ENCODE peak calls at places on chromosome 17, in six cellular contexts. One of them, this sample, is unnamed.

GRCh38 chr17:17524091-17524490 is 27.9 kb upstream of the RASD1 start:
- DNase-seq in cardiac fibroblast: no peak
- DNase-seq in lung: no peak
- DNase-seq in NB4: no peak
- DNase-seq in body of pancreas: no peak
- DNase-seq in OCI-LY7: no peak
- DNase-seq in this sample: no peak

GRCh38 chr17:33049781-33050414 is 58.3 kb downstream of the SPACA3 start:
- DNase-seq in body of pancreas: peak; percentile 69
- DNase-seq in cardiac fibroblast: peak; percentile 58
- DNase-seq in OCI-LY7: peak; percentile 17
- DNase-seq in lung: no peak
- DNase-seq in NB4: peak; percentile 46
- DNase-seq in this sample: no peak

GRCh38 chr17:79936661-79937434 is 97.6 kb upstream of the CBX4 start:
- DNase-seq in body of pancreas: no peak
- DNase-seq in NB4: peak; percentile 84
- DNase-seq in lung: no peak
- DNase-seq in OCI-LY7: peak; percentile 52
- DNase-seq in cardiac fibroblast: no peak
- DNase-seq in this sample: no peak

GRCh38 chr17:12098568-12098967 is 77.9 kb downstream of the MAP2K4 start:
- DNase-seq in body of pancreas: no peak
- DNase-seq in cardiac fibroblast: no peak
- DNase-seq in OCI-LY7: peak; percentile 22
- DNase-seq in NB4: no peak
- DNase-seq in lung: no peak
- DNase-seq in this sample: no peak

GRCh38 chr17:65345261-65346060 is 208.3 kb downstream of the RGS9 start:
- DNase-seq in OCI-LY7: no peak
- DNase-seq in lung: no peak
- DNase-seq in NB4: peak; percentile 5
- DNase-seq in cardiac fibroblast: no peak
- DNase-seq in body of pancreas: no peak
- DNase-seq in this sample: no peak

GRCh38 chr17:29570521-29570920 is 2.0 kb downstream of the TP53I13 start:
- DNase-seq in OCI-LY7: no peak
- DNase-seq in cardiac fibroblast: no peak
- DNase-seq in NB4: no peak
- DNase-seq in body of pancreas: no peak
- DNase-seq in lung: no peak
- DNase-seq in this sample: no peak

GRCh38 chr17:74877592-74878543 is 5.1 kb upstream of the FDXR start:
- DNase-seq in lung: no peak
- DNase-seq in cardiac fibroblast: peak; percentile 55
- DNase-seq in NB4: no peak
- DNase-seq in OCI-LY7: no peak
- DNase-seq in body of pancreas: peak; percentile 52
- DNase-seq in this sample: no peak

GRCh38 chr17:42472709-42473521 is 14.2 kb downstream of the ATP6V0A1 start:
- DNase-seq in lung: peak; percentile 39
- DNase-seq in cardiac fibroblast: peak; percentile 43
- DNase-seq in NB4: no peak
- DNase-seq in OCI-LY7: no peak
- DNase-seq in body of pancreas: no peak
- DNase-seq in this sample: no peak

GRCh38 chr17:9878791-9879525 is 26.1 kb downstream of the RCVRN start:
- DNase-seq in body of pancreas: no peak
- DNase-seq in lung: no peak
- DNase-seq in cardiac fibroblast: no peak
- DNase-seq in NB4: peak; percentile 71
- DNase-seq in OCI-LY7: no peak
- DNase-seq in this sample: no peak

GRCh38 chr17:42670199-42670924 is 6.4 kb downstream of the PLEKHH3 start:
- DNase-seq in body of pancreas: no peak
- DNase-seq in lung: no peak
- DNase-seq in OCI-LY7: no peak
- DNase-seq in NB4: no peak
- DNase-seq in cardiac fibroblast: no peak
- DNase-seq in this sample: no peak

GRCh38 chr17:32348483-32348800 is 1.5 kb upstream of the ZNF207 start:
- DNase-seq in lung: no peak
- DNase-seq in cardiac fibroblast: no peak
- DNase-seq in NB4: no peak
- DNase-seq in OCI-LY7: no peak
- DNase-seq in body of pancreas: no peak
- DNase-seq in this sample: no peak

GRCh38 chr17:33469911-33470310 is 176.8 kb upstream of the ASIC2 start:
- DNase-seq in OCI-LY7: no peak
- DNase-seq in body of pancreas: no peak
- DNase-seq in cardiac fibroblast: peak; percentile 56
- DNase-seq in NB4: peak; percentile 6
- DNase-seq in lung: no peak
- DNase-seq in this sample: no peak

GRCh38 chr17:15900871-15901270 is 44.1 kb upstream of the ADORA2B start:
- DNase-seq in NB4: no peak
- DNase-seq in lung: no peak
- DNase-seq in cardiac fibroblast: no peak
- DNase-seq in body of pancreas: no peak
- DNase-seq in OCI-LY7: peak; percentile 14
- DNase-seq in this sample: no peak

GRCh38 chr17:44384823-44385286 is 4.6 kb downstream of the ITGA2B start:
- DNase-seq in body of pancreas: no peak
- DNase-seq in OCI-LY7: no peak
- DNase-seq in NB4: no peak
- DNase-seq in lung: no peak
- DNase-seq in cardiac fibroblast: no peak
- DNase-seq in this sample: no peak

GRCh38 chr17:66002807-66003206 is 189.1 kb downstream of the CEP112 start:
- DNase-seq in cardiac fibroblast: peak; percentile 21
- DNase-seq in lung: no peak
- DNase-seq in OCI-LY7: no peak
- DNase-seq in NB4: no peak
- DNase-seq in body of pancreas: no peak
- DNase-seq in this sample: no peak

GRCh38 chr17:33302394-33302793 is 9.3 kb upstream of the ASIC2 start:
- DNase-seq in lung: no peak
- DNase-seq in NB4: no peak
- DNase-seq in OCI-LY7: no peak
- DNase-seq in body of pancreas: no peak
- DNase-seq in cardiac fibroblast: no peak
- DNase-seq in this sample: no peak

GRCh38 chr17:36949461-36949927 is 740 bp downstream of the AATF start:
- DNase-seq in body of pancreas: no peak
- DNase-seq in OCI-LY7: no peak
- DNase-seq in cardiac fibroblast: no peak
- DNase-seq in lung: no peak
- DNase-seq in NB4: no peak
- DNase-seq in this sample: no peak

GRCh38 chr17:81690066-81690465 is 6.3 kb downstream of the HGS start:
- DNase-seq in OCI-LY7: no peak
- DNase-seq in body of pancreas: no peak
- DNase-seq in NB4: no peak
- DNase-seq in cardiac fibroblast: no peak
- DNase-seq in lung: no peak
- DNase-seq in this sample: no peak

GRCh38 chr17:71189493-71189831 is 931.4 kb upstream of the SOX9 start:
- DNase-seq in lung: no peak
- DNase-seq in OCI-LY7: no peak
- DNase-seq in NB4: no peak
- DNase-seq in cardiac fibroblast: no peak
- DNase-seq in body of pancreas: no peak
- DNase-seq in this sample: no peak

GRCh38 chr17:71472809-71473789 is 647.7 kb upstream of the SOX9 start:
- DNase-seq in body of pancreas: peak; percentile 33
- DNase-seq in OCI-LY7: peak; percentile 74
- DNase-seq in NB4: peak; percentile 57
- DNase-seq in lung: no peak
- DNase-seq in cardiac fibroblast: peak; percentile 74
- DNase-seq in this sample: no peak

GRCh38 chr17:245611-246010 is 64.2 kb upstream of the DOC2B start:
- DNase-seq in NB4: no peak
- DNase-seq in lung: no peak
- DNase-seq in OCI-LY7: no peak
- DNase-seq in cardiac fibroblast: no peak
- DNase-seq in body of pancreas: peak; percentile 4
- DNase-seq in this sample: no peak

GRCh38 chr17:49553676-49554335 is 21.9 kb upstream of the NXPH3 start:
- DNase-seq in lung: no peak
- DNase-seq in NB4: no peak
- DNase-seq in body of pancreas: no peak
- DNase-seq in cardiac fibroblast: no peak
- DNase-seq in OCI-LY7: no peak
- DNase-seq in this sample: no peak

GRCh38 chr17:49554694-49555494 is 20.8 kb upstream of the NXPH3 start:
- DNase-seq in NB4: no peak
- DNase-seq in body of pancreas: no peak
- DNase-seq in lung: no peak
- DNase-seq in OCI-LY7: no peak
- DNase-seq in cardiac fibroblast: no peak
- DNase-seq in this sample: no peak

GRCh38 chr17:49549691-49550678 is 25.7 kb upstream of the NXPH3 start:
- DNase-seq in cardiac fibroblast: no peak
- DNase-seq in OCI-LY7: no peak
- DNase-seq in body of pancreas: no peak
- DNase-seq in NB4: no peak
- DNase-seq in lung: no peak
- DNase-seq in this sample: no peak

GRCh38 chr17:49551221-49552069 is 24.2 kb upstream of the NXPH3 start:
- DNase-seq in OCI-LY7: no peak
- DNase-seq in body of pancreas: no peak
- DNase-seq in cardiac fibroblast: no peak
- DNase-seq in lung: no peak
- DNase-seq in NB4: no peak
- DNase-seq in this sample: no peak

GRCh38 chr17:49552070-49552751 is 23.5 kb upstream of the NXPH3 start:
- DNase-seq in OCI-LY7: no peak
- DNase-seq in cardiac fibroblast: no peak
- DNase-seq in body of pancreas: no peak
- DNase-seq in lung: no peak
- DNase-seq in NB4: no peak
- DNase-seq in this sample: no peak
- TF ChIP-seq CTCF in OCI-LY7: no peak
- TF ChIP-seq CTCF in cardiac fibroblast: no peak
- TF ChIP-seq CTCF in body of pancreas: no peak
- TF ChIP-seq CTCF in lung: no peak
- TF ChIP-seq CTCF in NB4: no peak
- TF ChIP-seq CTCF in this sample: no peak

GRCh38 chr17:51374220-51374619 is 113.9 kb downstream of the UTP18 start:
- DNase-seq in OCI-LY7: no peak
- DNase-seq in cardiac fibroblast: no peak
- DNase-seq in NB4: no peak
- DNase-seq in body of pancreas: no peak
- DNase-seq in lung: no peak
- DNase-seq in this sample: no peak

GRCh38 chr17:51372345-51373004 is 112.1 kb downstream of the UTP18 start:
- DNase-seq in NB4: peak; percentile 93
- DNase-seq in body of pancreas: peak; percentile 17
- DNase-seq in lung: peak; percentile 32
- DNase-seq in cardiac fibroblast: peak; percentile 54
- DNase-seq in OCI-LY7: peak; percentile 94
- DNase-seq in this sample: no peak

GRCh38 chr17:51366866-51367265 is 106.5 kb downstream of the UTP18 start:
- DNase-seq in cardiac fibroblast: no peak
- DNase-seq in OCI-LY7: no peak
- DNase-seq in body of pancreas: no peak
- DNase-seq in lung: no peak
- DNase-seq in NB4: no peak
- DNase-seq in this sample: no peak

GRCh38 chr17:51373489-51374194 is 113.3 kb downstream of the UTP18 start:
- DNase-seq in body of pancreas: no peak
- DNase-seq in lung: no peak
- DNase-seq in cardiac fibroblast: no peak
- DNase-seq in OCI-LY7: no peak
- DNase-seq in NB4: no peak
- DNase-seq in this sample: no peak

DNA sequence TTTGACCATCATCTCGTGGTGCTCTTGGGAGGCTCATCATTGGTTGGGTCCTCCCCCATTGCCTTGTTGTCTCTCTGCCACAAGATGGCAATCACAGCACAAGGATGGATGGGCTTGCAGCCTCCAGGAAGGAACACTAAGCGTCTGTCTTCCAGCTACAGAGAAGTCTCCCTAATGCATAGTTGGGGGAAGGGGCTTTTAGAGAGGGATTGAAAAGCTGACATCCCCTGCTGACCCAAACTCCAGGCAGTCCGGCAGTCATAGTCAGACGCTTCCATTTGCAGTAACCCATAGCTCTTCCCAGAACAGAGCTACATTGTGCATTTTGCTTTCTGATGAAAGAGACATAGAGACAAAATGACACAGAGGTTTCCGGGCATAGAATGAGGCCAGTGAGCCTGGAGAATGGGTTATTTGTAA is 111.4 kb downstream of the UTP18 start:
- DNase-seq in cardiac fibroblast: peak; percentile 56
- DNase-seq in body of pancreas: peak; percentile 39
- DNase-seq in OCI-LY7: peak; percentile 77
- DNase-seq in lung: no peak
- DNase-seq in NB4: peak; percentile 72
- DNase-seq in this sample: peak; percentile 36
- TF ChIP-seq CTCF in cardiac fibroblast: peak; percentile 70
- TF ChIP-seq CTCF in body of pancreas: peak; percentile 33
- TF ChIP-seq CTCF in OCI-LY7: peak; percentile 85
- TF ChIP-seq CTCF in lung: peak; percentile 38
- TF ChIP-seq CTCF in NB4: peak; percentile 60
- TF ChIP-seq CTCF in this sample: peak; percentile 90

DNA sequence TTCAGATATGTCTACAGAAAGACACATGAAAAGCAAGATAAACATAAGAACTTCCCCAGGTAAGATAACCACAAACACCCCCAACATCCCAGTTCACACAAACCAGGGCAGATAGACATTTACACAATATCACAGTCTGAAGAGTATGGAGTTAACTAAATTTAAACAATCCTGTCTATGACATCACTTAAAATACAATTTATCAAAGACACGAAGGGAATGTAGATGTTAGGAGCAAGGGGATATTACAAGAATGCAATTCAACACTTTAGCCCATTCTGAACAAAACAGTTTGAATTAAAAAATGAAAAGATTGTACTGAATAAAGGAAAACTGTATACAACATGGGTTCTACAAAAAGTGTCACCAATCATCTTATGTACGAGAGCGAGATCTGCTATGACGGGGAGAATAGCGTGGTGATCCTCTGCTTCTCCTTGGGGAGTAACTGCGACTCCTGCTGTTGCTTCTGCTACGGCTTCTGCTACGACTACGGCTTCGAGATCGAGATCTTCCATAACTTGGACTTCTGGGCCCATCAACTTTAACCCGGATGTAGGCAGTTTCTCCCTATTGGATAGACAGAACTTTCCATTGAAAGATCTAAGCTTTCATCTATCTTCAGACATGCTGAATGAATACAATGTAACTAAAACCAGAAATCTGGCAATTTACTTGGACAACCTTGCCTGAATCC is 1.9 kb downstream of the SRSF1 start:
- DNase-seq in cardiac fibroblast: no peak
- DNase-seq in lung: no peak
- DNase-seq in body of pancreas: no peak
- DNase-seq in OCI-LY7: no peak
- DNase-seq in NB4: peak; percentile 59
- DNase-seq in this sample: no peak
- TF ChIP-seq CTCF in cardiac fibroblast: no peak
- TF ChIP-seq CTCF in lung: no peak
- TF ChIP-seq CTCF in body of pancreas: no peak
- TF ChIP-seq CTCF in OCI-LY7: no peak
- TF ChIP-seq CTCF in NB4: no peak
- TF ChIP-seq CTCF in this sample: no peak

GRCh38 chr17:39664581-39665561 is at the start of gene TCAP:
- DNase-seq in OCI-LY7: no peak
- DNase-seq in NB4: no peak
- DNase-seq in cardiac fibroblast: no peak
- DNase-seq in lung: no peak
- DNase-seq in body of pancreas: no peak
- DNase-seq in this sample: no peak
- TF ChIP-seq CTCF in OCI-LY7: no peak
- TF ChIP-seq CTCF in NB4: no peak
- TF ChIP-seq CTCF in cardiac fibroblast: no peak
- TF ChIP-seq CTCF in lung: no peak
- TF ChIP-seq CTCF in body of pancreas: no peak
- TF ChIP-seq CTCF in this sample: no peak